ENCODE peak calls at places on chromosome 3, in four cellular contexts. One of them, this sample, is unnamed.

GRCh38 chr3:141795719-141796435 is 32.7 kb downstream of the GRK7 start:
- DNase-seq in mesendoderm: no peak
- DNase-seq in breast epithelium: no peak
- DNase-seq in HepG2: no peak
- DNase-seq in this sample: no peak

GRCh38 chr3:106004137-106004600 is 135.4 kb upstream of the CBLB start:
- DNase-seq in HepG2: no peak
- DNase-seq in mesendoderm: no peak
- DNase-seq in breast epithelium: no peak
- DNase-seq in this sample: no peak

GRCh38 chr3:18335202-18335601 is 89.9 kb downstream of the SATB1 start:
- DNase-seq in mesendoderm: no peak
- DNase-seq in HepG2: no peak
- DNase-seq in breast epithelium: no peak
- DNase-seq in this sample: no peak

GRCh38 chr3:189282751-189283150 is 111.0 kb downstream of the TPRG1 start:
- DNase-seq in breast epithelium: no peak
- DNase-seq in mesendoderm: no peak
- DNase-seq in HepG2: no peak
- DNase-seq in this sample: no peak

GRCh38 chr3:98556164-98557130 is 24.7 kb downstream of the GPR15 start:
- DNase-seq in mesendoderm: no peak
- DNase-seq in HepG2: no peak
- DNase-seq in breast epithelium: no peak
- DNase-seq in this sample: no peak

GRCh38 chr3:46702246-46703012 is 1.2 kb downstream of the TMIE start:
- DNase-seq in mesendoderm: no peak
- DNase-seq in breast epithelium: no peak
- DNase-seq in HepG2: no peak
- DNase-seq in this sample: no peak

GRCh38 chr3:63387568-63387967 is 109.5 kb downstream of the SYNPR start:
- DNase-seq in breast epithelium: no peak
- DNase-seq in mesendoderm: peak; percentile 32
- DNase-seq in HepG2: no peak
- DNase-seq in this sample: no peak

GRCh38 chr3:38141952-38142273 is 3.5 kb downstream of the MYD88 start:
- DNase-seq in breast epithelium: no peak
- DNase-seq in mesendoderm: no peak
- DNase-seq in HepG2: no peak
- DNase-seq in this sample: no peak

GRCh38 chr3:105647047-105647446 is 221.8 kb downstream of the CBLB start:
- DNase-seq in breast epithelium: no peak
- DNase-seq in mesendoderm: peak; percentile 84
- DNase-seq in HepG2: peak; percentile 39
- DNase-seq in this sample: no peak

GRCh38 chr3:144879701-144880100 is 908.1 kb downstream of the DIPK2A start:
- DNase-seq in mesendoderm: no peak
- DNase-seq in breast epithelium: no peak
- DNase-seq in HepG2: no peak
- DNase-seq in this sample: no peak

GRCh38 chr3:134326760-134327593 is 47.3 kb downstream of the AMOTL2 start:
- DNase-seq in mesendoderm: peak; percentile 100
- DNase-seq in HepG2: peak; percentile 90
- DNase-seq in breast epithelium: peak; percentile 78
- DNase-seq in this sample: peak; percentile 74

GRCh38 chr3:184544513-184544861 is 17.1 kb upstream of the EPHB3 start:
- DNase-seq in HepG2: no peak
- DNase-seq in breast epithelium: no peak
- DNase-seq in mesendoderm: no peak
- DNase-seq in this sample: no peak

GRCh38 chr3:172658344-172659245 is 52.3 kb downstream of the NCEH1 start:
- DNase-seq in breast epithelium: no peak
- DNase-seq in mesendoderm: peak; percentile 81
- DNase-seq in HepG2: peak; percentile 94
- DNase-seq in this sample: no peak

GRCh38 chr3:76550522-76551201 is 489.2 kb upstream of the ROBO2 start:
- DNase-seq in HepG2: no peak
- DNase-seq in breast epithelium: no peak
- DNase-seq in mesendoderm: no peak
- DNase-seq in this sample: no peak

GRCh38 chr3:16978234-16978920 is 93.6 kb downstream of the PLCL2 start:
- DNase-seq in mesendoderm: no peak
- DNase-seq in HepG2: no peak
- DNase-seq in breast epithelium: no peak
- DNase-seq in this sample: no peak

GRCh38 chr3:76998555-76998954 is 41.3 kb upstream of the ROBO2 start:
- DNase-seq in breast epithelium: no peak
- DNase-seq in HepG2: no peak
- DNase-seq in mesendoderm: no peak
- DNase-seq in this sample: no peak

GRCh38 chr3:23761440-23761896 is 44.3 kb upstream of the UBE2E1 start:
- DNase-seq in breast epithelium: no peak
- DNase-seq in HepG2: peak; percentile 29
- DNase-seq in mesendoderm: peak; percentile 87
- DNase-seq in this sample: peak; percentile 77

GRCh38 chr3:39408493-39409372 is 2.2 kb downstream of the RPSA start:
- DNase-seq in breast epithelium: no peak
- DNase-seq in HepG2: no peak
- DNase-seq in mesendoderm: no peak
- DNase-seq in this sample: no peak

GRCh38 chr3:111392911-111393351 is 149.1 kb upstream of the CD96 start:
- DNase-seq in HepG2: no peak
- DNase-seq in mesendoderm: peak; percentile 21
- DNase-seq in breast epithelium: no peak
- DNase-seq in this sample: no peak

GRCh38 chr3:161854232-161854771 is 357.7 kb downstream of the OTOL1 start:
- DNase-seq in mesendoderm: peak; percentile 85
- DNase-seq in breast epithelium: no peak
- DNase-seq in HepG2: peak; percentile 59
- DNase-seq in this sample: no peak

GRCh38 chr3:106256249-106256957 is 387.6 kb upstream of the CBLB start:
- DNase-seq in mesendoderm: no peak
- DNase-seq in HepG2: no peak
- DNase-seq in breast epithelium: no peak
- DNase-seq in this sample: no peak

GRCh38 chr3:112512320-112512719 is 13.0 kb upstream of the BTLA start:
- DNase-seq in HepG2: no peak
- DNase-seq in mesendoderm: peak; percentile 58
- DNase-seq in breast epithelium: no peak
- DNase-seq in this sample: no peak

GRCh38 chr3:112228786-112229185 is 65.2 kb downstream of the SLC9C1 start:
- DNase-seq in breast epithelium: no peak
- DNase-seq in HepG2: no peak
- DNase-seq in mesendoderm: no peak
- DNase-seq in this sample: no peak

GRCh38 chr3:126485131-126485530 is 9.4 kb upstream of the ZXDC start:
- DNase-seq in breast epithelium: no peak
- DNase-seq in HepG2: no peak
- DNase-seq in mesendoderm: no peak
- DNase-seq in this sample: peak; percentile 81

GRCh38 chr3:177013681-177014280 is 183.5 kb downstream of the TBL1XR1 start:
- DNase-seq in mesendoderm: peak; percentile 55
- DNase-seq in HepG2: no peak
- DNase-seq in breast epithelium: no peak
- DNase-seq in this sample: peak; percentile 7

GRCh38 chr3:9402410-9403228 is 5.2 kb downstream of the SETD5 start:
- DNase-seq in mesendoderm: peak; percentile 95
- DNase-seq in breast epithelium: no peak
- DNase-seq in HepG2: peak; percentile 88
- DNase-seq in this sample: peak; percentile 72

GRCh38 chr3:168817177-168817576 is 721.5 kb upstream of the GOLIM4 start:
- DNase-seq in mesendoderm: no peak
- DNase-seq in breast epithelium: no peak
- DNase-seq in HepG2: no peak
- DNase-seq in this sample: no peak

GRCh38 chr3:101963902-101964362 is 114.6 kb downstream of the NFKBIZ start:
- DNase-seq in HepG2: no peak
- DNase-seq in breast epithelium: no peak
- DNase-seq in mesendoderm: no peak
- DNase-seq in this sample: no peak

GRCh38 chr3:72738752-72739520 is 109.3 kb downstream of the SHQ1 start:
- DNase-seq in mesendoderm: peak; percentile 70
- DNase-seq in breast epithelium: no peak
- DNase-seq in HepG2: no peak
- DNase-seq in this sample: peak; percentile 98

GRCh38 chr3:149886957-149887356 is 73.9 kb downstream of the RNF13 start:
- DNase-seq in breast epithelium: no peak
- DNase-seq in HepG2: no peak
- DNase-seq in mesendoderm: peak; percentile 34
- DNase-seq in this sample: peak; percentile 8

GRCh38 chr3:196288141-196288460 is 575 bp upstream of the PCYT1A start:
- DNase-seq in mesendoderm: no peak
- DNase-seq in breast epithelium: no peak
- DNase-seq in HepG2: no peak
- DNase-seq in this sample: no peak

GRCh38 chr3:158097141-158097540 is 9.1 kb downstream of the SHOX2 start:
- DNase-seq in HepG2: no peak
- DNase-seq in mesendoderm: no peak
- DNase-seq in breast epithelium: no peak
- DNase-seq in this sample: no peak
- H3K4me3 ChIP-seq in HepG2: peak overlapping the region; percentile 70
- H3K4me3 ChIP-seq in mesendoderm: no peak overlapping the region
- H3K4me3 ChIP-seq in breast epithelium: no peak overlapping the region
- H3K4me3 ChIP-seq in this sample: peak overlapping the region; percentile 74

DNA sequence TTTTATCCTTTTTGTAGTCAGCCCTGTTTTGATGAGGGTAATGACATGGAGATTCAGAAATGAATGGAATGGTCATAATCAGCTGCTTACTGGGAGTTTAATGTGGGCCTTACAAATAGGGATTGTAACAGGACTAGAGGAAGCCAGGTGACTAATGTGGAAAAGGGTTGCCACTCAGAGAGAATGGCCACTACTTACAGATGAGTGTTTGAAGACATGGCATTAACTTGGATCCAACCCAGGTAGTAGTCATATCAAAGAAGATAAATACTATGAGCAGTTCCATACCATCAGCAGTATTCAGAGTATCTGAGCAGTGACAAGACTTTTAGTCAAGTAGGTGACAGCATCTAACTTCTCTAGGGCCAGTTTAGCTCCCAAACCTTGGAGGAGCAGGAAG is 148.5 kb downstream of the MBNL1 start:
- DNase-seq in mesendoderm: no peak
- DNase-seq in HepG2: no peak
- DNase-seq in breast epithelium: no peak
- DNase-seq in this sample: no peak
- H3K36me3 ChIP-seq in mesendoderm: no peaks in the 10 kb centered on the region
- H3K36me3 ChIP-seq in HepG2: peaks cover 32% of the 10 kb centered on the region
- H3K36me3 ChIP-seq in breast epithelium: no peaks in the 10 kb centered on the region
- H3K36me3 ChIP-seq in this sample: peaks cover 2% of the 10 kb centered on the region

GRCh38 chr3:194296832-194297666 is 54.1 kb downstream of the CPN2 start:
- DNase-seq in mesendoderm: peak; percentile 94
- DNase-seq in breast epithelium: no peak
- DNase-seq in HepG2: peak; percentile 59
- DNase-seq in this sample: peak; percentile 97

GRCh38 chr3:194294888-194295214 is 56.3 kb downstream of the CPN2 start:
- DNase-seq in breast epithelium: no peak
- DNase-seq in mesendoderm: peak; percentile 69
- DNase-seq in HepG2: no peak
- DNase-seq in this sample: no peak

GRCh38 chr3:194294199-194294887 is 56.8 kb downstream of the CPN2 start:
- DNase-seq in breast epithelium: no peak
- DNase-seq in HepG2: no peak
- DNase-seq in mesendoderm: peak; percentile 79
- DNase-seq in this sample: peak; percentile 75

GRCh38 chr3:194298331-194299227 is 52.5 kb downstream of the CPN2 start:
- DNase-seq in mesendoderm: no peak
- DNase-seq in HepG2: no peak
- DNase-seq in breast epithelium: no peak
- DNase-seq in this sample: no peak

GRCh38 chr3:194296448-194296831 is 54.7 kb downstream of the CPN2 start:
- DNase-seq in HepG2: peak; percentile 42
- DNase-seq in breast epithelium: peak; percentile 57
- DNase-seq in mesendoderm: peak; percentile 97
- DNase-seq in this sample: peak; percentile 85
- H3K4me3 ChIP-seq in HepG2: peak overlapping the region; percentile 55
- H3K4me3 ChIP-seq in breast epithelium: peak overlapping the region; percentile 45
- H3K4me3 ChIP-seq in mesendoderm: no peak overlapping the region
- H3K4me3 ChIP-seq in this sample: peak overlapping the region; percentile 32

GRCh38 chr3:52636673-52637072 is 49.0 kb downstream of the PBRM1 start:
- DNase-seq in mesendoderm: peak; percentile 12
- DNase-seq in HepG2: no peak
- DNase-seq in breast epithelium: no peak
- DNase-seq in this sample: no peak

DNA sequence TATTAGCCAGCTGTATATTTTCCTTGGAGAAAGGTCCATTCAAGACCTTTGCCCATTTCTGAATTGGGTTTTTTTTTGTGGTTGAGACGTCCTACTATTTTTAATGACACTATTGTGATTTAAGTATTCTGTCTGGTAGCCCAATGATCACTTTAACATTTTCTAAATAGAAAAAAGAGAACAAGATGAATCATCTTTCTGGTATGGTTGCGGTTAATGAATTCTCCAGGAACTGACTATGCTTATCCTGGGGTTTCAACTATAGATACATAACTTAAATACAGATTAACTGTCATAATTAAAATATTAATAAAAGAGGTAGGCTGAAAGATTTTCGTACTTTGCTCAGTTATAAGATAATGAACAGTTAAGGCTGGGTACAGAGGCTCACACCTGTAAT is 51.9 kb downstream of the PBRM1 start:
- DNase-seq in breast epithelium: no peak
- DNase-seq in HepG2: no peak
- DNase-seq in mesendoderm: no peak
- DNase-seq in this sample: no peak
- H3K36me3 ChIP-seq in breast epithelium: peaks cover 4% of the 10 kb centered on the region
- H3K36me3 ChIP-seq in HepG2: peaks cover 37% of the 10 kb centered on the region
- H3K36me3 ChIP-seq in mesendoderm: no peaks in the 10 kb centered on the region
- H3K36me3 ChIP-seq in this sample: peaks cover 3% of the 10 kb centered on the region

DNA sequence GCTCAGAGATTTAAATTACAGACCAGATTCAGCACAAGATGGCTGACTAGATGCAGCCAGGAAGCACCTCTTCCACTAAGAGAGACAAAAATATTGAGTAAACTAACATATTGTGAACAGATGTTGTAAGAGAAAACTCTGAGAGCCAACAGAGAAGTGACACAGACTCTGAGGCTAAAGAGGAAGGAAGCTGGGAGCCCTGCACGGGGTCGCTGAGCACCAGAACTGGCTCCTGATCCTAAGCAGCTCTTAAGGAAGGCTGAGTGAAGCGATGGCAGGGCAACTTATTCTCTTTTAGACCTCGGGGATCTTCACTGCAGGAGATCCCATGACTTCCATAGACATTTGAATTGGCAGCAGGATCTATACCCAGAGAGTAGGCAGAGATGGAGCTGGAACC is 578.0 kb upstream of the GRM7 start:
- DNase-seq in HepG2: no peak
- DNase-seq in mesendoderm: no peak
- DNase-seq in breast epithelium: no peak
- DNase-seq in this sample: no peak
- H3K4me3 ChIP-seq in HepG2: no peak overlapping the region
- H3K4me3 ChIP-seq in mesendoderm: no peak overlapping the region
- H3K4me3 ChIP-seq in breast epithelium: no peak overlapping the region
- H3K4me3 ChIP-seq in this sample: no peak overlapping the region